ENCODE peak calls at places on chromosomes 7 and 10, in eight cellular contexts. M is stomach; Y is CD4-positive, alpha-beta memory T cell; N is OCI-LY7; K is lower lobe of right lung; O is body of pancreas; S is cardiac muscle cell; H is pancreas. L is an unnamed sample.
A peak's percentile ranks its signal among the peaks of the same experiment; 100 is the strongest.

GRCh38 chr10:87677595-87677994 is 17.9 kb downstream of the PAPSS2 start:
- DNase-seq in M (no peak), Y (no peak), H (no peak), S (no peak), K (no peak), O (no peak), N (no peak), L (no peak)

GRCh38 chr10:79078367-79079073 is 9.8 kb downstream of the ZMIZ1 start:
- DNase-seq in M (no peak), H (no peak), Y (no peak), O (no peak), N (no peak), S (no peak), K (no peak), L (no peak)

GRCh38 chr10:86945361-86946214 is 11.8 kb downstream of the MMRN2 start:
- DNase-seq in N (no peak), S (peak; percentile 65), K (no peak), Y (no peak), O (peak; percentile 46), H (no peak), M (peak; percentile 23), L (no peak)

GRCh38 chr10:46541017-46541661 is 15.3 kb downstream of the GPRIN2 start:
- DNase-seq in H (no peak), O (peak; percentile 59), M (peak; percentile 69), S (peak; percentile 85), Y (no peak), K (peak; percentile 76), N (no peak), L (peak; percentile 7)

GRCh38 chr10:63364918-63365317 is 100.9 kb downstream of the JMJD1C start:
- DNase-seq in Y (no peak), K (no peak), H (no peak), M (no peak), S (no peak), O (no peak), N (no peak), L (no peak)

GRCh38 chr7:82559203-82559805 is 115.7 kb upstream of the CACNA2D1 start:
- DNase-seq in K (no peak), O (peak; percentile 29), N (no peak), S (peak; percentile 5), H (peak; percentile 25), Y (no peak), M (peak; percentile 47), L (no peak)

GRCh38 chr10:12418000-12418399 is 68.7 kb downstream of the CAMK1D start:
- DNase-seq in N (no peak), O (no peak), K (no peak), Y (no peak), H (no peak), M (no peak), S (no peak), L (no peak)

GRCh38 chr7:3238525-3239210 is 62.4 kb upstream of the SDK1 start:
- DNase-seq in O (no peak), K (no peak), H (no peak), M (no peak), N (no peak), S (no peak), Y (no peak), L (no peak)

GRCh38 chr7:55128693-55129394 is 110.0 kb downstream of the EGFR start:
- DNase-seq in Y (no peak), S (no peak), H (no peak), M (no peak), N (no peak), K (no peak), O (no peak), L (no peak)

GRCh38 chr7:91164531-91164930 is 99.7 kb upstream of the FZD1 start:
- DNase-seq in O (no peak), K (no peak), Y (no peak), N (no peak), M (no peak), S (no peak), H (no peak), L (no peak)

GRCh38 chr7:77479536-77480088 is 57.5 kb upstream of the PTPN12 start:
- DNase-seq in O (no peak), N (no peak), K (no peak), Y (no peak), S (no peak), H (no peak), M (no peak), L (no peak)

GRCh38 chr7:157602581-157602980 is 265.8 kb downstream of the DNAJB6 start:
- DNase-seq in K (no peak), M (no peak), Y (no peak), O (no peak), H (no peak), S (no peak), N (no peak), L (no peak)

GRCh38 chr7:157601530-157601929 is 264.7 kb downstream of the DNAJB6 start:
- DNase-seq in M (no peak), O (no peak), Y (no peak), N (no peak), S (no peak), K (peak; percentile 34), H (no peak), L (no peak)

GRCh38 chr7:157603716-157604115 is 266.9 kb downstream of the DNAJB6 start:
- DNase-seq in H (no peak), O (no peak), M (no peak), Y (no peak), N (no peak), K (no peak), S (no peak), L (no peak)

GRCh38 chr7:157603005-157603404 is 266.2 kb downstream of the DNAJB6 start:
- DNase-seq in M (no peak), H (no peak), S (no peak), O (no peak), Y (no peak), N (no peak), K (peak; percentile 26), L (no peak)

DNA sequence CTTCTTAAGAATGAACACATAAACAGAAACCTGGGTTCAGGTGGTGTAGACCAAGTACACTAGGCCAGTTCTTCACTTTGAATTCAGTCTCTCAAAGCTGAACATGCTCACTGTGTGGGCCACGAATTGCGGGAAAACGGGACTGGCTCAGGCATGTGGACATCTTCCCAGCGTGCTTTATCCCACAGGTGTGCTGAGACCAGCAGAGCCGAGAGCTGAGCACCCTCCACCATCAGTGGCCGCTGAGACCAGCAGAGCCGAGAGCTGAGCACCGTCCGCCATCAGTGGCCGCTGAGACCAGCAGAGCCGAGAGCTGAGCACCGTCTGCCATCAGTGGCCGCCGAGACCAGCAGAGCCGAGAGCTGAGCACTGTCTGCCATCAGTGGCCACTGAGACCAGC is 265.4 kb downstream of the DNAJB6 start:
- DNase-seq in K (peak; percentile 23), O (no peak), S (no peak), H (no peak), M (no peak), N (no peak), Y (no peak), L (no peak)
- H3K9me3 ChIP-seq in K (no peaks in the 10 kb centered on the region), O (no peaks in the 10 kb centered on the region), S (no peaks in the 10 kb centered on the region), H (no peaks in the 10 kb centered on the region), M (no peaks in the 10 kb centered on the region), N (no peaks in the 10 kb centered on the region), Y (no peaks in the 10 kb centered on the region), L (no peaks in the 10 kb centered on the region)

GRCh38 chr10:131424836-131425506 is 113.5 kb upstream of the TCERG1L start:
- DNase-seq in S (no peak), Y (no peak), N (no peak), H (no peak), M (no peak), K (no peak), O (no peak), L (no peak)
- H3K9me3 ChIP-seq in S (no peaks in the 10 kb centered on the region), Y (no peaks in the 10 kb centered on the region), N (no peaks in the 10 kb centered on the region), H (no peaks in the 10 kb centered on the region), M (no peaks in the 10 kb centered on the region), K (no peaks in the 10 kb centered on the region), O (no peaks in the 10 kb centered on the region), L (peaks cover 3% of the 10 kb centered on the region)

GRCh38 chr7:157502701-157503111 is 165.9 kb downstream of the DNAJB6 start:
- DNase-seq in Y (peak; percentile 89), M (peak; percentile 28), S (no peak), N (no peak), H (no peak), K (no peak), O (no peak), L (peak; percentile 63)

GRCh38 chr7:157500171-157500960 is 163.6 kb downstream of the DNAJB6 start:
- DNase-seq in S (no peak), H (no peak), K (no peak), O (no peak), N (no peak), Y (no peak), M (peak; percentile 22), L (no peak)

GRCh38 chr7:157499835-157500153 is 163.0 kb downstream of the DNAJB6 start:
- DNase-seq in M (peak; percentile 8), K (no peak), O (no peak), N (no peak), Y (no peak), H (no peak), S (no peak), L (no peak)

GRCh38 chr7:157503229-157503628 is 166.4 kb downstream of the DNAJB6 start:
- DNase-seq in M (peak; percentile 3), H (no peak), O (no peak), N (no peak), S (no peak), Y (peak; percentile 40), K (no peak), L (no peak)

GRCh38 chr7:157501576-157501975 is 164.8 kb downstream of the DNAJB6 start:
- DNase-seq in H (no peak), M (peak; percentile 13), Y (peak; percentile 33), N (no peak), S (no peak), O (no peak), K (no peak), L (no peak)
- H3K9me3 ChIP-seq in H (no peaks in the 10 kb centered on the region), M (peaks cover 14% of the 10 kb centered on the region), Y (no peaks in the 10 kb centered on the region), N (no peaks in the 10 kb centered on the region), S (no peaks in the 10 kb centered on the region), O (no peaks in the 10 kb centered on the region), K (peaks cover 8% of the 10 kb centered on the region), L (no peaks in the 10 kb centered on the region)

DNA sequence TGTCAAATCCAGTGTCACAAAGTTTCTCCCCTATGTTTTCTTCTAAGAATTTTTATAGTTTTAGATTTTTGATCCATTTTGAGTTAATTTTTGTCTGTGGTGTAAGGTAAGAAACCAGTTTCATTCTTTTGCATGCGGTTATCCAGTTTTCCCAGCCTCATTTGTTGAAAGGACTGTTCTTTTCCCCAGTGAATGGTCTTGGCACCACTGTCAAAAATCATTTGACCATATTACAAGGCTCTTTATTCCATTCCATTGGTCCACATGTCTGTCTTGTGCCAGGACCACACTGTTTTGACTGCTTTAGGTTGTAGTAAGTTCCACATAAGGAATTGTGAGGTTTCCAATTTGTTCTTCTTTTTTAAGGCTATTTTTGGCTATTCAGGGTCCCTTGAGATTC is 64.0 kb downstream of the INPP5A start:
- DNase-seq in S (no peak), K (no peak), H (no peak), Y (no peak), O (no peak), M (no peak), N (no peak), L (no peak)
- H3K9me3 ChIP-seq in S (no peaks in the 10 kb centered on the region), K (peaks cover 11% of the 10 kb centered on the region), H (no peaks in the 10 kb centered on the region), Y (no peaks in the 10 kb centered on the region), O (no peaks in the 10 kb centered on the region), M (peaks cover 7% of the 10 kb centered on the region), N (peaks cover 22% of the 10 kb centered on the region), L (no peaks in the 10 kb centered on the region)